ENCODE peak calls at places on chromosomes 2 and 18, in six cellular contexts. One of them, this sample, is unnamed.

GRCh38 chr2:163800889-163801498 is 65.2 kb upstream of the FIGN start:
- DNase-seq in mesenchymal stem cell: peak; percentile 76
- DNase-seq in CD4-positive, CD25-positive, alpha-beta regulatory T cell: no peak
- DNase-seq in PC-3: peak; percentile 21
- DNase-seq in uterus: no peak
- DNase-seq in colonic mucosa: no peak
- DNase-seq in this sample: peak; percentile 89

GRCh38 chr2:8796315-8796848 is 41.0 kb downstream of the KIDINS220 start:
- DNase-seq in mesenchymal stem cell: no peak
- DNase-seq in CD4-positive, CD25-positive, alpha-beta regulatory T cell: no peak
- DNase-seq in PC-3: no peak
- DNase-seq in uterus: no peak
- DNase-seq in colonic mucosa: no peak
- DNase-seq in this sample: peak; percentile 24

GRCh38 chr2:50392185-50392584 is 639.7 kb downstream of the NRXN1 start:
- DNase-seq in mesenchymal stem cell: no peak
- DNase-seq in CD4-positive, CD25-positive, alpha-beta regulatory T cell: no peak
- DNase-seq in PC-3: no peak
- DNase-seq in uterus: no peak
- DNase-seq in colonic mucosa: no peak
- DNase-seq in this sample: no peak

GRCh38 chr2:208175069-208175842 is 11.9 kb upstream of the CRYGA start:
- DNase-seq in mesenchymal stem cell: peak; percentile 73
- DNase-seq in CD4-positive, CD25-positive, alpha-beta regulatory T cell: peak; percentile 17
- DNase-seq in PC-3: peak; percentile 92
- DNase-seq in uterus: peak; percentile 72
- DNase-seq in colonic mucosa: peak; percentile 81
- DNase-seq in this sample: peak; percentile 68

GRCh38 chr2:42569116-42569711 is 782 bp downstream of the MTA3 start:
- DNase-seq in mesenchymal stem cell: peak; percentile 54
- DNase-seq in CD4-positive, CD25-positive, alpha-beta regulatory T cell: no peak
- DNase-seq in PC-3: peak; percentile 22
- DNase-seq in uterus: peak; percentile 48
- DNase-seq in colonic mucosa: peak; percentile 45
- DNase-seq in this sample: peak; percentile 60

GRCh38 chr2:102063360-102063947 is 71.7 kb downstream of the IL1R2 start:
- DNase-seq in mesenchymal stem cell: peak; percentile 80
- DNase-seq in CD4-positive, CD25-positive, alpha-beta regulatory T cell: no peak
- DNase-seq in PC-3: no peak
- DNase-seq in uterus: no peak
- DNase-seq in colonic mucosa: peak; percentile 52
- DNase-seq in this sample: no peak

GRCh38 chr2:125405816-125406215 is 1250.1 kb upstream of the GYPC start:
- DNase-seq in mesenchymal stem cell: peak; percentile 91
- DNase-seq in CD4-positive, CD25-positive, alpha-beta regulatory T cell: no peak
- DNase-seq in PC-3: peak; percentile 81
- DNase-seq in uterus: no peak
- DNase-seq in colonic mucosa: no peak
- DNase-seq in this sample: peak; percentile 49

GRCh38 chr2:41698787-41699422 is 348.9 kb upstream of the PKDCC start:
- DNase-seq in mesenchymal stem cell: no peak
- DNase-seq in CD4-positive, CD25-positive, alpha-beta regulatory T cell: no peak
- DNase-seq in PC-3: peak; percentile 20
- DNase-seq in uterus: peak; percentile 59
- DNase-seq in colonic mucosa: no peak
- DNase-seq in this sample: peak; percentile 22

GRCh38 chr2:85718006-85718391 is 23.8 kb downstream of the GNLY start:
- DNase-seq in mesenchymal stem cell: no peak
- DNase-seq in CD4-positive, CD25-positive, alpha-beta regulatory T cell: no peak
- DNase-seq in PC-3: peak; percentile 43
- DNase-seq in uterus: no peak
- DNase-seq in colonic mucosa: no peak
- DNase-seq in this sample: peak; percentile 30

DNA sequence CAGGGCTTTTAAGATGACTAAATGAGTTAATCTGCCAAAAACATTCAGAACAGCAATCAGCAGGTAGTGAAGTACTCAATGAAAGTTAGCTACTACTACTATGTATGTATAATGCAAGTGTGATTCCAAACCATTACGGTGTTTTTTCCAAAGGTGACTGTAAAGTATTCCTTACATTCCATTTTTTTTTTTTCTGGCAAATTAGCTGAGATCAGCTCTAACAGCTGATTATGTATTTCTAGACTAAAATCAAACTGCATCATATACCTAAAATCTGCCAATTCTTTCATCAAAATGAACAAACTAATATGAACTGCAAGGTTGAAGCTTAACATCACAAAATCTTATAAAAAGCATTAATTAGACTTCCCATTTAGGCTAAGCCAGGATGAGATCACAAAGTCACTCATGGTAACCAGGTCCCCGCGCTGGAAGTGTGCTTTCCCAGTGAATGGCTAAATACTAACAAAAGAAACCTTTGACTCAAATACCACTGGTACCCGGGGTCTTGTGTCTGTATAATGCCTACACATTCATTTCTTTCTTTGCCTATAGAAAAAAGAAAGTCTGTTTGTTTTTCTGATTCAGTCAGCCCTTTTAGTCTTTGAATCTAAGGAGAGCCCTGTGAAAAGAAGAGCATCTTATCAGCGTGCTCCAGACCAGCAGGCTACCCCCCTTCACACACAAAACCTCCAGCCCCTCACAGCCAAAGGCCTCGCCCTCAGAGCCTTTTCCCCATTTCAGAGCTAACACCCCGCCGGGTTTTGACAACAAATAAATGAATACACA is 88.3 kb downstream of the RBMS1 start:
- DNase-seq in mesenchymal stem cell: no peak
- DNase-seq in CD4-positive, CD25-positive, alpha-beta regulatory T cell: no peak
- DNase-seq in PC-3: no peak
- DNase-seq in uterus: no peak
- DNase-seq in colonic mucosa: no peak
- DNase-seq in this sample: peak; percentile 12
- H3K4me1 ChIP-seq in mesenchymal stem cell: peaks cover 5% of the 10 kb centered on the region
- H3K4me1 ChIP-seq in CD4-positive, CD25-positive, alpha-beta regulatory T cell: peaks cover 40% of the 10 kb centered on the region
- H3K4me1 ChIP-seq in PC-3: peaks cover 58% of the 10 kb centered on the region
- H3K4me1 ChIP-seq in uterus: peaks cover 20% of the 10 kb centered on the region
- H3K4me1 ChIP-seq in colonic mucosa: peaks cover 6% of the 10 kb centered on the region
- H3K4me1 ChIP-seq in this sample: peaks cover 49% of the 10 kb centered on the region

DNA sequence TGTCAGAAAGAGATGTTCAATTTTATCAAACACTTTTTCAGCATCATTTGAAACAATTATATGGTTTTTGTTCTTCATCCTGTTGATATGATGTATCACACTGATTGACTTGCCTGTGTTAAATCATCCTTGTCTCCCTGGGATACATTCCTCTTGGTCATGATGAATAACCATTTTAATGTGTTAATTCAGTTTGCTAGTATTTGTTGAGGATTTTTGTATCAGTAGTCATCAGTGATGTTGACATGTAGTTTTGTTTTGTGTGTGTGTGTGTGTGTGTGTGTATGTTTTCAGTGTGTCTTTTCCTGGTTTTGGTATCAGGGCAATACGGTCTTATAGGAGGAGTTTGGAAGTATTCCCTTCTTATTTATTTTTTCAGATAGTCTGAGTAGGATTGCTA is 325.4 kb downstream of the ZNF804A start:
- DNase-seq in mesenchymal stem cell: peak; percentile 10
- DNase-seq in CD4-positive, CD25-positive, alpha-beta regulatory T cell: no peak
- DNase-seq in PC-3: no peak
- DNase-seq in uterus: no peak
- DNase-seq in colonic mucosa: no peak
- DNase-seq in this sample: no peak
- H3K9me3 ChIP-seq in mesenchymal stem cell: peaks cover 25% of the 10 kb centered on the region
- H3K9me3 ChIP-seq in CD4-positive, CD25-positive, alpha-beta regulatory T cell: peaks cover 22% of the 10 kb centered on the region
- H3K9me3 ChIP-seq in PC-3: no peaks in the 10 kb centered on the region
- H3K9me3 ChIP-seq in uterus: no peaks in the 10 kb centered on the region
- H3K9me3 ChIP-seq in colonic mucosa: no peaks in the 10 kb centered on the region
- H3K9me3 ChIP-seq in this sample: peaks cover 3% of the 10 kb centered on the region

GRCh38 chr2:136013962-136014361 is 28.5 kb upstream of the DARS1 start:
- DNase-seq in mesenchymal stem cell: no peak
- DNase-seq in CD4-positive, CD25-positive, alpha-beta regulatory T cell: no peak
- DNase-seq in PC-3: no peak
- DNase-seq in uterus: no peak
- DNase-seq in colonic mucosa: no peak
- DNase-seq in this sample: no peak

GRCh38 chr2:136013286-136013685 is 27.9 kb upstream of the DARS1 start:
- DNase-seq in mesenchymal stem cell: no peak
- DNase-seq in CD4-positive, CD25-positive, alpha-beta regulatory T cell: no peak
- DNase-seq in PC-3: no peak
- DNase-seq in uterus: no peak
- DNase-seq in colonic mucosa: no peak
- DNase-seq in this sample: no peak

GRCh38 chr2:136010126-136010525 is 24.7 kb upstream of the DARS1 start:
- DNase-seq in mesenchymal stem cell: no peak
- DNase-seq in CD4-positive, CD25-positive, alpha-beta regulatory T cell: no peak
- DNase-seq in PC-3: peak; percentile 57
- DNase-seq in uterus: no peak
- DNase-seq in colonic mucosa: no peak
- DNase-seq in this sample: no peak

GRCh38 chr2:136015688-136016087 is 30.3 kb upstream of the DARS1 start:
- DNase-seq in mesenchymal stem cell: no peak
- DNase-seq in CD4-positive, CD25-positive, alpha-beta regulatory T cell: no peak
- DNase-seq in PC-3: no peak
- DNase-seq in uterus: no peak
- DNase-seq in colonic mucosa: no peak
- DNase-seq in this sample: no peak

DNA sequence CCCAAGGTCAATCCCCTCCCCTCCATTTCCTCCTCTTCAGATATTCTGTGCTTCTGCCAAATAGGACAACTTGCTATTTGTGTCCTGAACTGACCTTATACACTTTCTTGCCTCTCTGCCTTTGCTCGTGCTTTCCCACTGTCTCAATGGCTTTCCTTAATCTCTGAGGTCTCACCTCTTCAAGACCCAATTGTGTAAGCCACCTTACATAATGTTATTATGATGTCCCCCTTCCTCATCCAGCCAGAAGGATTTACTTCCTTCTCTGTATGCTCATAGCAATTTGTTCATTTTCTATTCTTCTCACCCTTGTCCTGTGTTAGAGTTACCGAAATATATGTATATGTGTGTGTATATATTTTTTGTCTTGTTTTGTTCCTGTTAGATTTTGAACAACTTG is 26.9 kb upstream of the DARS1 start:
- DNase-seq in mesenchymal stem cell: no peak
- DNase-seq in CD4-positive, CD25-positive, alpha-beta regulatory T cell: no peak
- DNase-seq in PC-3: no peak
- DNase-seq in uterus: no peak
- DNase-seq in colonic mucosa: no peak
- DNase-seq in this sample: no peak
- H3K4me1 ChIP-seq in mesenchymal stem cell: peaks cover 2% of the 10 kb centered on the region
- H3K4me1 ChIP-seq in CD4-positive, CD25-positive, alpha-beta regulatory T cell: peaks cover 13% of the 10 kb centered on the region
- H3K4me1 ChIP-seq in PC-3: no peaks in the 10 kb centered on the region
- H3K4me1 ChIP-seq in uterus: no peaks in the 10 kb centered on the region
- H3K4me1 ChIP-seq in colonic mucosa: peaks cover 4% of the 10 kb centered on the region
- H3K4me1 ChIP-seq in this sample: peaks cover 24% of the 10 kb centered on the region

GRCh38 chr18:30622104-30622503 is 420.4 kb downstream of the DSC3 start:
- DNase-seq in mesenchymal stem cell: no peak
- DNase-seq in CD4-positive, CD25-positive, alpha-beta regulatory T cell: no peak
- DNase-seq in PC-3: no peak
- DNase-seq in uterus: no peak
- DNase-seq in colonic mucosa: no peak
- DNase-seq in this sample: no peak
- H3K9me3 ChIP-seq in mesenchymal stem cell: no peaks in the 10 kb centered on the region
- H3K9me3 ChIP-seq in CD4-positive, CD25-positive, alpha-beta regulatory T cell: peaks cover 3% of the 10 kb centered on the region
- H3K9me3 ChIP-seq in PC-3: no peaks in the 10 kb centered on the region
- H3K9me3 ChIP-seq in uterus: no peaks in the 10 kb centered on the region
- H3K9me3 ChIP-seq in colonic mucosa: no peaks in the 10 kb centered on the region
- H3K9me3 ChIP-seq in this sample: no peaks in the 10 kb centered on the region

GRCh38 chr2:219459460-219460311 is 25.0 kb downstream of the SPEG start:
- DNase-seq in mesenchymal stem cell: peak; percentile 75
- DNase-seq in CD4-positive, CD25-positive, alpha-beta regulatory T cell: peak; percentile 22
- DNase-seq in PC-3: peak; percentile 51
- DNase-seq in uterus: peak; percentile 69
- DNase-seq in colonic mucosa: peak; percentile 51
- DNase-seq in this sample: peak; percentile 80

GRCh38 chr2:219460424-219460926 is 25.8 kb downstream of the SPEG start:
- DNase-seq in mesenchymal stem cell: peak; percentile 79
- DNase-seq in CD4-positive, CD25-positive, alpha-beta regulatory T cell: no peak
- DNase-seq in PC-3: no peak
- DNase-seq in uterus: peak; percentile 85
- DNase-seq in colonic mucosa: no peak
- DNase-seq in this sample: peak; percentile 91

GRCh38 chr2:219462349-219462748 is 27.7 kb downstream of the SPEG start:
- DNase-seq in mesenchymal stem cell: no peak
- DNase-seq in CD4-positive, CD25-positive, alpha-beta regulatory T cell: no peak
- DNase-seq in PC-3: no peak
- DNase-seq in uterus: no peak
- DNase-seq in colonic mucosa: no peak
- DNase-seq in this sample: no peak

GRCh38 chr2:219461061-219461514 is 26.4 kb downstream of the SPEG start:
- DNase-seq in mesenchymal stem cell: no peak
- DNase-seq in CD4-positive, CD25-positive, alpha-beta regulatory T cell: no peak
- DNase-seq in PC-3: no peak
- DNase-seq in uterus: peak; percentile 79
- DNase-seq in colonic mucosa: no peak
- DNase-seq in this sample: peak; percentile 61

DNA sequence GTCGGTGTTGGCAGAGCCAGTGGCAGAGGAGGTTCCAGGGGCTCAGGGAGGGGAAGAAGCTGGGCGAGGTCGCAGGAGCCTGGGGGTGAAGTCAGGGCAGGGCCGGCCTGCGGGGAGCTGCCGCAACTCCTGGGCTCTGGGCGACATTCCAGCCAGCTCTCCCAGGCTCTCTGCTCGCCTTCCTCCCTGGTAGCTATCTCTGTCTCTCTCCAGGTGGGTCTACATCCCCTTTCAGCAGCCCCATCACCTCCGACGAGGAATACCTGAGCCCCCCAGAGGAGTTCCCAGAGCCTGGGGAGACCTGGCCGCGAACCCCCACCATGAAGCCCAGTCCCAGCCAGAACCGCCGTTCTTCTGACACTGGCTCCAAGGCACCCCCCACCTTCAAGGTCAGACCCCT is 27.0 kb downstream of the SPEG start:
- DNase-seq in mesenchymal stem cell: no peak
- DNase-seq in CD4-positive, CD25-positive, alpha-beta regulatory T cell: no peak
- DNase-seq in PC-3: no peak
- DNase-seq in uterus: no peak
- DNase-seq in colonic mucosa: no peak
- DNase-seq in this sample: no peak
- H3K4me1 ChIP-seq in mesenchymal stem cell: peaks cover 42% of the 10 kb centered on the region
- H3K4me1 ChIP-seq in CD4-positive, CD25-positive, alpha-beta regulatory T cell: no peaks in the 10 kb centered on the region
- H3K4me1 ChIP-seq in PC-3: peaks cover 17% of the 10 kb centered on the region
- H3K4me1 ChIP-seq in uterus: peaks cover 22% of the 10 kb centered on the region
- H3K4me1 ChIP-seq in colonic mucosa: no peaks in the 10 kb centered on the region
- H3K4me1 ChIP-seq in this sample: peaks cover 15% of the 10 kb centered on the region

DNA sequence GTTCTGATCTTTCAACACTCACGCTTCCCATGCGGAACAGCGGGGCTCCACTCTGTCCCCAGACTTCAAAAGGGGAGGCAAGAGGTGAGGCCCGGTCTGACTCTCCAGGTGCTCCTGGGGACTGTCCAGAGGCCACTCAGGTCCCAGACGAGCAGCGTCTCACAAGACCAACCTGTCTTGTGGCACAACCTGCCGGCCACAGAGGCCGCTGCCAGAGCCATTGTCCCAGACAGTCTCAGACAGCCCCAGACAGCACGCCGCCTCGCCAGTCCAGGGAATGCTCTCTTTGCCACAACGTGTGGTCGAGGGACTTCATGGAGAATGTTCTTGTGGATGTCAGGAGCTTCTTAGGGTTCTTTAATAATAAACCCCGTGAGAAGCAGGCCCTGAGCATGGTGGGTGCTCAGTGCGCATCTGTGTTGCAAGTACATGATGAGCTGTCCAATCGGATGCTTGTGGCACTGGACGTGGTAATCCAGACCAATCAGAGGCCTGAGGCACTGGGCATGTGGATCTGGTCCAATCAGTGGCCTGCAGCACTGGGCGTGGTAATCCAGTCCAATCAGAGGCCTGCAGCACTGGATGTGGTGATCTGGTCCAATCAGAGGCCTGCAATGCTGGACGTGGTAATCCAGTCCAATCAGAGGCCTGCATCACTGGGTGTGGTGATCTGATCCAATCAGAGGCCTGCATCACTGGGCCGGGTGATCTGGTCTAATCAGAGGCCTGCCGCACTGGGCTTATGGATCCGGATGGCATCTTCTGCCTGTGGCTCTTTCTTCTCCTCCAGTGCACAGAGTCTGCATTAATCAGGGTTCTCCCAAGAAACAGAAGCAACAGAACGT is 76.4 kb downstream of the TMEM18 start:
- DNase-seq in mesenchymal stem cell: no peak
- DNase-seq in CD4-positive, CD25-positive, alpha-beta regulatory T cell: no peak
- DNase-seq in PC-3: no peak
- DNase-seq in uterus: no peak
- DNase-seq in colonic mucosa: no peak
- DNase-seq in this sample: no peak
- H3K9me3 ChIP-seq in mesenchymal stem cell: no peaks in the 10 kb centered on the region
- H3K9me3 ChIP-seq in CD4-positive, CD25-positive, alpha-beta regulatory T cell: no peaks in the 10 kb centered on the region
- H3K9me3 ChIP-seq in PC-3: peaks cover 5% of the 10 kb centered on the region
- H3K9me3 ChIP-seq in uterus: no peaks in the 10 kb centered on the region
- H3K9me3 ChIP-seq in colonic mucosa: no peaks in the 10 kb centered on the region
- H3K9me3 ChIP-seq in this sample: no peaks in the 10 kb centered on the region

This sample was measured in SJCRH30.